ENCODE peak calls at places on chromosomes 11 and 22, in eight cellular contexts. One of them, this sample, is unnamed.

GRCh38 chr11:8093931-8094575 is 13.0 kb downstream of the TUB start:
- DNase-seq in CD4-positive, alpha-beta memory T cell: no peak
- DNase-seq in left ventricle myocardium inferior: no peak
- DNase-seq in aorta: no peak
- DNase-seq in heart left ventricle: no peak
- DNase-seq in tibial nerve: no peak
- DNase-seq in A673: no peak
- DNase-seq in colonic mucosa: peak; percentile 52
- DNase-seq in this sample: peak; percentile 67

GRCh38 chr11:68213135-68213515 is at the start of gene KMT5B:
- DNase-seq in A673: no peak
- DNase-seq in CD4-positive, alpha-beta memory T cell: no peak
- DNase-seq in heart left ventricle: peak; percentile 80
- DNase-seq in left ventricle myocardium inferior: peak; percentile 78
- DNase-seq in colonic mucosa: peak; percentile 63
- DNase-seq in aorta: no peak
- DNase-seq in tibial nerve: peak; percentile 41
- DNase-seq in this sample: no peak

GRCh38 chr11:76293189-76293631 is 86.9 kb upstream of the WNT11 start:
- DNase-seq in tibial nerve: no peak
- DNase-seq in aorta: no peak
- DNase-seq in CD4-positive, alpha-beta memory T cell: no peak
- DNase-seq in A673: no peak
- DNase-seq in left ventricle myocardium inferior: no peak
- DNase-seq in colonic mucosa: no peak
- DNase-seq in heart left ventricle: no peak
- DNase-seq in this sample: no peak

GRCh38 chr22:16387088-16387487 is 205.5 kb downstream of the CCT8L2 start:
- DNase-seq in heart left ventricle: no peak
- DNase-seq in A673: no peak
- DNase-seq in tibial nerve: no peak
- DNase-seq in colonic mucosa: no peak
- DNase-seq in aorta: peak; percentile 45
- DNase-seq in CD4-positive, alpha-beta memory T cell: no peak
- DNase-seq in left ventricle myocardium inferior: no peak
- DNase-seq in this sample: no peak

GRCh38 chr11:94650756-94651155 is 83.6 kb downstream of the PIWIL4 start:
- DNase-seq in A673: no peak
- DNase-seq in CD4-positive, alpha-beta memory T cell: no peak
- DNase-seq in aorta: peak; percentile 81
- DNase-seq in tibial nerve: peak; percentile 62
- DNase-seq in left ventricle myocardium inferior: peak; percentile 78
- DNase-seq in heart left ventricle: peak; percentile 69
- DNase-seq in colonic mucosa: peak; percentile 24
- DNase-seq in this sample: no peak

GRCh38 chr22:38422615-38423511 is 32.1 kb downstream of the KCNJ4 start:
- DNase-seq in colonic mucosa: peak; percentile 41
- DNase-seq in aorta: no peak
- DNase-seq in CD4-positive, alpha-beta memory T cell: no peak
- DNase-seq in left ventricle myocardium inferior: no peak
- DNase-seq in tibial nerve: no peak
- DNase-seq in heart left ventricle: no peak
- DNase-seq in A673: no peak
- DNase-seq in this sample: peak; percentile 57

GRCh38 chr11:96028746-96029145 is 104.8 kb upstream of the MTMR2 start:
- DNase-seq in left ventricle myocardium inferior: no peak
- DNase-seq in heart left ventricle: no peak
- DNase-seq in aorta: no peak
- DNase-seq in tibial nerve: no peak
- DNase-seq in colonic mucosa: no peak
- DNase-seq in A673: no peak
- DNase-seq in CD4-positive, alpha-beta memory T cell: no peak
- DNase-seq in this sample: no peak

GRCh38 chr22:20807315-20807752 is 33.4 kb downstream of the SERPIND1 start:
- DNase-seq in CD4-positive, alpha-beta memory T cell: no peak
- DNase-seq in colonic mucosa: no peak
- DNase-seq in left ventricle myocardium inferior: no peak
- DNase-seq in heart left ventricle: no peak
- DNase-seq in aorta: no peak
- DNase-seq in A673: peak; percentile 35
- DNase-seq in tibial nerve: no peak
- DNase-seq in this sample: no peak

GRCh38 chr22:47205562-47205961 is 443.1 kb downstream of the TBC1D22A start:
- DNase-seq in colonic mucosa: no peak
- DNase-seq in aorta: no peak
- DNase-seq in heart left ventricle: no peak
- DNase-seq in left ventricle myocardium inferior: no peak
- DNase-seq in tibial nerve: no peak
- DNase-seq in A673: no peak
- DNase-seq in CD4-positive, alpha-beta memory T cell: no peak
- DNase-seq in this sample: no peak

GRCh38 chr11:69702769-69703510 is 882 bp downstream of the FGF19 start:
- DNase-seq in left ventricle myocardium inferior: no peak
- DNase-seq in tibial nerve: no peak
- DNase-seq in aorta: peak; percentile 71
- DNase-seq in A673: no peak
- DNase-seq in CD4-positive, alpha-beta memory T cell: no peak
- DNase-seq in colonic mucosa: no peak
- DNase-seq in heart left ventricle: no peak
- DNase-seq in this sample: no peak

GRCh38 chr22:29190051-29190450 is 15.6 kb upstream of the EMID1 start:
- DNase-seq in CD4-positive, alpha-beta memory T cell: no peak
- DNase-seq in left ventricle myocardium inferior: no peak
- DNase-seq in aorta: no peak
- DNase-seq in A673: no peak
- DNase-seq in heart left ventricle: no peak
- DNase-seq in colonic mucosa: no peak
- DNase-seq in tibial nerve: no peak
- DNase-seq in this sample: no peak

GRCh38 chr11:134640536-134640935 is 228.5 kb upstream of the B3GAT1 start:
- DNase-seq in left ventricle myocardium inferior: no peak
- DNase-seq in tibial nerve: no peak
- DNase-seq in heart left ventricle: no peak
- DNase-seq in CD4-positive, alpha-beta memory T cell: no peak
- DNase-seq in A673: no peak
- DNase-seq in aorta: peak; percentile 56
- DNase-seq in colonic mucosa: no peak
- DNase-seq in this sample: no peak

GRCh38 chr22:49243965-49244364 is 583.7 kb downstream of the BRD1 start:
- DNase-seq in heart left ventricle: no peak
- DNase-seq in CD4-positive, alpha-beta memory T cell: no peak
- DNase-seq in A673: no peak
- DNase-seq in aorta: no peak
- DNase-seq in left ventricle myocardium inferior: no peak
- DNase-seq in tibial nerve: no peak
- DNase-seq in colonic mucosa: no peak
- DNase-seq in this sample: no peak

GRCh38 chr11:120284272-120284671 is 40.8 kb upstream of the TLCD5 start:
- DNase-seq in CD4-positive, alpha-beta memory T cell: no peak
- DNase-seq in tibial nerve: no peak
- DNase-seq in A673: no peak
- DNase-seq in colonic mucosa: no peak
- DNase-seq in left ventricle myocardium inferior: no peak
- DNase-seq in heart left ventricle: no peak
- DNase-seq in aorta: no peak
- DNase-seq in this sample: no peak

GRCh38 chr11:122754553-122755322 is 83.6 kb upstream of the CRTAM start:
- DNase-seq in colonic mucosa: no peak
- DNase-seq in CD4-positive, alpha-beta memory T cell: peak; percentile 42
- DNase-seq in A673: peak; percentile 59
- DNase-seq in left ventricle myocardium inferior: no peak
- DNase-seq in aorta: no peak
- DNase-seq in heart left ventricle: no peak
- DNase-seq in tibial nerve: no peak
- DNase-seq in this sample: peak; percentile 25

GRCh38 chr22:47090591-47091240 is 328.3 kb downstream of the TBC1D22A start:
- DNase-seq in left ventricle myocardium inferior: no peak
- DNase-seq in CD4-positive, alpha-beta memory T cell: peak; percentile 36
- DNase-seq in aorta: no peak
- DNase-seq in heart left ventricle: no peak
- DNase-seq in A673: peak; percentile 66
- DNase-seq in tibial nerve: no peak
- DNase-seq in colonic mucosa: no peak
- DNase-seq in this sample: peak; percentile 11

GRCh38 chr11:114988644-114989043 is 310.3 kb downstream of the NXPE2 start:
- DNase-seq in A673: no peak
- DNase-seq in heart left ventricle: no peak
- DNase-seq in tibial nerve: no peak
- DNase-seq in left ventricle myocardium inferior: no peak
- DNase-seq in colonic mucosa: no peak
- DNase-seq in CD4-positive, alpha-beta memory T cell: no peak
- DNase-seq in aorta: no peak
- DNase-seq in this sample: no peak

GRCh38 chr22:22666307-22667091 is 22.1 kb downstream of the GGTLC2 start:
- DNase-seq in aorta: no peak
- DNase-seq in CD4-positive, alpha-beta memory T cell: no peak
- DNase-seq in tibial nerve: no peak
- DNase-seq in A673: peak; percentile 27
- DNase-seq in left ventricle myocardium inferior: no peak
- DNase-seq in colonic mucosa: peak; percentile 27
- DNase-seq in heart left ventricle: no peak
- DNase-seq in this sample: peak; percentile 47

DNA sequence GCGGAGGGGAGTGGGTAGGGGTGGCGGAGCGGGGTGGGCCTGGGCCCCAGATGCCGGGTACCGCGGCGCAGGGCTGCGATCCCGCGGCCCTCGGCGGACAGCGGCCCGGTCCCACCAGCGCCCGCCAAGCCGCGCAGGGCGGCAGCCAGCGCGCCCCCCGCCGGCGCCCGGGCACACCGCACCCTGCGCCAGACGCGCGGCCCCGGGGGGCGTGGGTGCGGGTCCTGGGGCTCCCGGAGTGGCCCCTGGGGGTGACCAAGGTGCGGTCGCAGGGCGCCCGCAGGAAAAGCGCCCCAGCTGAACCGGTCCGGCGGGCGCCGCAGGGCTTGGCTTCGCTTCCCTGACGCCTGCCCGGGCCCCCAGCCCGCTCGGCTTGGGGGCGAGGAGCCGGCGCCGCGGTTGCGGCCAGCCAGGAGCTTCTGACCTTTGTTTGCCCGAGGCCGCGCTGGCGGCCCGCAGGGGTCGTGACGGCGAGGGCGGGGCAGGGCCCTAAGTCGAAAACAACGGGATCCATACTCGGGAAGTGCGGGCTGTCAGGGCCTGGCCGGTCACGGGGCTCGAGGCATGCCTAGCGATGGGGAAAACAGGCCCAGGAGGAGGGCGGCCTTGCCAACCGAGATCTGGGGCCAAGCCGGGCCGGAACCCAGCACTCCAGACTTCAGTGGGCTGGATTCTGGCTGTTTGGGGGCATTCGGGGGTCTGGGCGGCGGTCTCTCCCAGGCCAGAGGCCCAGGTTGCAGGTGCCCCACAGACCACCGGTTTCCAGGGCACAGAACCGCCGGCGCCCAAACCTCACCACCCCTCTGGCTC is 581 bp upstream of the AP5B1 start:
- DNase-seq in heart left ventricle: no peak
- DNase-seq in colonic mucosa: peak; percentile 36
- DNase-seq in CD4-positive, alpha-beta memory T cell: no peak
- DNase-seq in A673: peak; percentile 56
- DNase-seq in aorta: peak; percentile 81
- DNase-seq in left ventricle myocardium inferior: no peak
- DNase-seq in tibial nerve: no peak
- DNase-seq in this sample: no peak
- H3K27me3 ChIP-seq in heart left ventricle: peaks cover 18% of the 10 kb centered on the region
- H3K27me3 ChIP-seq in colonic mucosa: peaks cover 6% of the 10 kb centered on the region
- H3K27me3 ChIP-seq in CD4-positive, alpha-beta memory T cell: no peaks in the 10 kb centered on the region
- H3K27me3 ChIP-seq in A673: peaks cover 19% of the 10 kb centered on the region
- H3K27me3 ChIP-seq in aorta: no peaks in the 10 kb centered on the region
- H3K27me3 ChIP-seq in left ventricle myocardium inferior: peaks cover 27% of the 10 kb centered on the region
- H3K27me3 ChIP-seq in tibial nerve: no peaks in the 10 kb centered on the region
- H3K27me3 ChIP-seq in this sample: no peaks in the 10 kb centered on the region

DNA sequence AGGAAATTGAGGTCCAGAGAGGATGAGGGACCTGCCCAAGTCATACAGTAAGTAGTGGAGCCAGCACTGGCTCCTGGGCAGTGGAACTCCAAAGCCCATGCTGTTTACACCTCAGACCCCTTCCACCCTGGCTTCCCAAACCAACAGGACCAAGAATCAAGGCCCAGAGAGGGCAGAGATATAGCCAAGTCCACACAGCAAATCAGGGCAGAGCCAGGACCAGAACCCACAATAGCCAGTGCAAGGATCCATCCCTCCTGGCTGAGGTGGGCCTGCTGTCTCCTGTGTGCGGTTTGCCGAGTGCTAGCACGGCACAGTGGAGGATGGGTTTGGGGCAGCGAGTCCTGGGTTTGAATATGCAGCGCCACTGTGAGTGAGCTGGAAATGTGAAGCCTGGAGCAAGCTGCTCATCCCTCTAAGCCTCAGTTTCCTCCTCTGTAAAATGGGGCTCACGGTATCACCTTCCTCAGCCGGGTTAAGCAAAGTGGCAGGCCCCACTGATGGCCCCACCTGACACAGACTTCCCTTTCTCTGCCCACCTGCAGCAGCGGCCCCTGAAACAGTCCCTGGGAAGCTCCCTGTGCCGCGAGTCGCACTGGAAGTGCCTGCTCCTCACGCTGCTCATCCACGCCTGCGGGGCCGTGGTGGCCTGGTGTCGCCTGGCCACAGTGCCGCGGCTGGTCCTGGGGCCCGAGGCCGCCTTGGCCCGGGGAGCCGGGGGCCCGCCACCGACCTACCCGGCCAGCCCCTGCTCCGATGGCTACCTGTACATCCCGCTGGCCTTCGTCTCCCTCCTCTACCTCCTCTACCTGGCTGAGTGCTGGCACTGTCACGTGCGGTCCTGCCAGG is 2.3 kb downstream of the TMEM151A start:
- DNase-seq in left ventricle myocardium inferior: no peak
- DNase-seq in A673: no peak
- DNase-seq in colonic mucosa: no peak
- DNase-seq in tibial nerve: no peak
- DNase-seq in CD4-positive, alpha-beta memory T cell: no peak
- DNase-seq in aorta: no peak
- DNase-seq in heart left ventricle: no peak
- DNase-seq in this sample: no peak
- H3K4me3 ChIP-seq in left ventricle myocardium inferior: no peak overlapping the region
- H3K4me3 ChIP-seq in A673: no peak overlapping the region
- H3K4me3 ChIP-seq in colonic mucosa: no peak overlapping the region
- H3K4me3 ChIP-seq in tibial nerve: no peak overlapping the region
- H3K4me3 ChIP-seq in CD4-positive, alpha-beta memory T cell: no peak overlapping the region
- H3K4me3 ChIP-seq in aorta: no peak overlapping the region
- H3K4me3 ChIP-seq in heart left ventricle: no peak overlapping the region
- H3K4me3 ChIP-seq in this sample: no peak overlapping the region

DNA sequence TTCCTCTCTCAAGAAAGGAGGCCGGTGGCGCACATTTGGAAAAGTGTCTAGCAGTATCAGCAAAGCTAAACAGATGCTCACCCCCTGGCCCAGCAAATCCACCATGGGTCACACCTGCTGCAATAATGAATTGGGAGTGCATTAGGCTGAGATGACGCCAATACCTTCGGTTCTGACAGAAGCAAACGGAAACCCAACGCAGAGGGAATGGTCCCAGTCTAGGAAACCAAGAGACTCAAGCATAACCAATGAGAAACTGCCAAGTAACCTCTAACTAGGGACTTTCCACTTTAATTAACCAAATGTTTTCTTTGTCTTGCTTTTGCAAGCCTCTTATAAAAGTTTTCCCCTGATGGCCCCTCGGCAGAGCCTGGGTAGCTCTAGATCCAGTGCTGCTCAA is 64.2 kb upstream of the SLC22A12 start:
- DNase-seq in CD4-positive, alpha-beta memory T cell: no peak
- DNase-seq in left ventricle myocardium inferior: no peak
- DNase-seq in colonic mucosa: no peak
- DNase-seq in tibial nerve: no peak
- DNase-seq in heart left ventricle: no peak
- DNase-seq in aorta: no peak
- DNase-seq in A673: no peak
- DNase-seq in this sample: no peak
- H3K27me3 ChIP-seq in CD4-positive, alpha-beta memory T cell: peaks cover 6% of the 10 kb centered on the region
- H3K27me3 ChIP-seq in left ventricle myocardium inferior: peaks cover 100% of the 10 kb centered on the region
- H3K27me3 ChIP-seq in colonic mucosa: no peaks in the 10 kb centered on the region
- H3K27me3 ChIP-seq in tibial nerve: no peaks in the 10 kb centered on the region
- H3K27me3 ChIP-seq in heart left ventricle: peaks cover 50% of the 10 kb centered on the region
- H3K27me3 ChIP-seq in aorta: no peaks in the 10 kb centered on the region
- H3K27me3 ChIP-seq in A673: peaks cover 55% of the 10 kb centered on the region
- H3K27me3 ChIP-seq in this sample: peaks cover 3% of the 10 kb centered on the region

GRCh38 chr11:9568161-9568853 is 5.2 kb upstream of the WEE1 start:
- DNase-seq in CD4-positive, alpha-beta memory T cell: no peak
- DNase-seq in colonic mucosa: no peak
- DNase-seq in left ventricle myocardium inferior: no peak
- DNase-seq in aorta: no peak
- DNase-seq in A673: no peak
- DNase-seq in tibial nerve: no peak
- DNase-seq in heart left ventricle: no peak
- DNase-seq in this sample: no peak
- H3K4me3 ChIP-seq in CD4-positive, alpha-beta memory T cell: no peak overlapping the region
- H3K4me3 ChIP-seq in colonic mucosa: no peak overlapping the region
- H3K4me3 ChIP-seq in left ventricle myocardium inferior: peak overlapping the region; percentile 48
- H3K4me3 ChIP-seq in aorta: no peak overlapping the region
- H3K4me3 ChIP-seq in A673: no peak overlapping the region
- H3K4me3 ChIP-seq in tibial nerve: no peak overlapping the region
- H3K4me3 ChIP-seq in heart left ventricle: no peak overlapping the region
- H3K4me3 ChIP-seq in this sample: no peak overlapping the region

This sample was measured in small intestine.